ENCODE peak calls at places on chromosomes 6 and 20, in nine cellular contexts. D is fibroblast of pulmonary artery, I is kidney, L is A549, Q is GM12864, S is adrenal gland, P is Calu3, B is foreskin fibroblast, J is keratinocyte. H is an unnamed sample.

GRCh38 chr6:55239099-55239498 is 64.8 kb downstream of the HCRTR2 start:
- DNase-seq in D (peak), I (no peak), L (no peak), Q (no peak), S (no peak), P (peak), B (no peak), J (no peak), H (peak)

GRCh38 chr6:159540152-159540551 is 152.9 kb downstream of the SOD2 start:
- DNase-seq in D (no peak), I (no peak), L (peak), Q (no peak), S (no peak), P (no peak), B (no peak), J (no peak), H (no peak)

GRCh38 chr6:37061157-37061804 is 55.8 kb downstream of the FGD2 start:
- DNase-seq in D (no peak), I (no peak), L (no peak), Q (no peak), S (peak), P (no peak), B (no peak), J (no peak), H (no peak)

GRCh38 chr6:168455847-168456530 is 15.0 kb downstream of the SMOC2 start:
- DNase-seq in D (no peak), I (no peak), L (no peak), Q (no peak), S (no peak), P (no peak), B (no peak), J (no peak), H (no peak)

GRCh38 chr6:46898011-46898410 is 23.7 kb downstream of the ADGRF5 start:
- DNase-seq in D (no peak), I (no peak), L (no peak), Q (no peak), S (no peak), P (no peak), B (no peak), J (no peak), H (no peak)

GRCh38 chr6:24430086-24430485 is 27.4 kb downstream of the MRS2 start:
- DNase-seq in D (no peak), I (no peak), L (no peak), Q (no peak), S (no peak), P (no peak), B (peak), J (no peak), H (no peak)

GRCh38 chr6:11869656-11870340 is 91.2 kb upstream of the ADTRP start:
- DNase-seq in D (peak), I (peak), L (no peak), Q (no peak), S (peak), P (no peak), B (peak), J (no peak), H (no peak)

GRCh38 chr6:111764238-111765182 is 108.7 kb downstream of the FYN start:
- DNase-seq in D (no peak), I (peak), L (no peak), Q (peak), S (no peak), P (no peak), B (no peak), J (no peak), H (no peak)

GRCh38 chr6:101588343-101588742 is 194.8 kb downstream of the GRIK2 start:
- DNase-seq in D (no peak), I (no peak), L (no peak), Q (no peak), S (no peak), P (no peak), B (no peak), J (no peak), H (no peak)

GRCh38 chr20:32978009-32978335 is 26.3 kb downstream of the SUN5 start:
- DNase-seq in D (no peak), I (peak), L (no peak), Q (no peak), S (no peak), P (no peak), B (no peak), J (no peak), H (no peak)

GRCh38 chr6:147909645-147910044 is 401.2 kb downstream of the SAMD5 start:
- DNase-seq in D (no peak), I (no peak), L (no peak), Q (no peak), S (no peak), P (no peak), B (peak), J (no peak), H (no peak)

DNA sequence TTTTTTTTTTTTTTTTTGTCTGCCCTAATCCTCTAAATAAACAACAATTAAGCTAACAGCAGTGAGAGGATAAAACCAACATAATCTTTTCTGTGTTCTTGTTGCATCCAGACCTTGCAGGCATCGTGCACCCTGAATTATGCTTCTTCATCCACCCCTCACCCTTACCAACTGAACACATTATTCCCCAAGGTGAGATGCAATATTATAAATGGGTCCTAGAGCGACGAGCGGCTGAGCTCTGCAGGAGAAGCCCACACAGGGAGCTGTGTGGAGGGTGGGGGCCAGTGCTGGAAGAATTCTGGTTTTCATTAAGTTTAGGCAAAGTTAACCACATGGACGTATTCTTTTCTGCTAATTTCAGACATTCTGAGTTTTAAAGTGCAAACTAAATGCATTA is 32.2 kb upstream of the NXT1 start:
- DNase-seq in D (no peak), I (no peak), L (no peak), Q (no peak), S (no peak), P (no peak), B (no peak), J (no peak), H (no peak)
- TF ChIP-seq CTCF in D (no peak), I (no peak), L (no peak), Q (no peak), S (no peak), P (no peak), B (no peak), J (no peak), H (no peak)

GRCh38 chr6:45377555-45378323 is at the start of gene SUPT3H:
- DNase-seq in D (peak), I (peak), L (peak), Q (peak), S (peak), P (peak), B (peak), J (peak), H (peak)
- TF ChIP-seq CTCF in D (no peak), I (no peak), L (no peak), Q (peak), S (no peak), P (no peak), B (peak), J (peak), H (peak)

GRCh38 chr6:107421696-107422256 is 37.6 kb downstream of the PDSS2 start:
- DNase-seq in D (no peak), I (no peak), L (no peak), Q (no peak), S (no peak), P (no peak), B (no peak), J (no peak), H (no peak)

GRCh38 chr6:107423474-107423873 is 35.9 kb downstream of the PDSS2 start:
- DNase-seq in D (no peak), I (no peak), L (no peak), Q (no peak), S (no peak), P (no peak), B (no peak), J (no peak), H (peak)

GRCh38 chr6:107418118-107418517 is 41.2 kb downstream of the PDSS2 start:
- DNase-seq in D (peak), I (no peak), L (peak), Q (no peak), S (no peak), P (peak), B (peak), J (no peak), H (no peak)

GRCh38 chr6:107416179-107416578 is 43.2 kb downstream of the PDSS2 start:
- DNase-seq in D (no peak), I (no peak), L (no peak), Q (no peak), S (no peak), P (no peak), B (no peak), J (no peak), H (no peak)

DNA sequence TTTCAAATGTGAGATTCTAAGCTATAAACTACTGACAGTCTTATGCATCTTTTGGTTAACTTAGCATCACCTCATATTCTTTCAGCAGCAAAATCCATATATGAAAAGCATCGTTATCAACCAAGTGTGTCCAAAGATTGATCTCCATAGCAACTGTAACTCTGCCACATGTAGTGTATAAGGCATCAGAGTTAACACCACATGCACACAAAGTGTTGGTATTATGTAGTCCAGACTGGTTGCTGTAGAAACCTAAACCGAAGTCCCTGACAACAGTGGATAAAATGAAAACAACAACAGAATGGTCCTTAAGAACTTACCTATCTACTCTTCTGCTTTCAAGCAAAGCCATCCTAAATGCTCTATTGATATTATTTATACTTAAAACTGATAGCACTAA is 39.6 kb downstream of the PDSS2 start:
- DNase-seq in D (peak), I (no peak), L (peak), Q (no peak), S (no peak), P (no peak), B (no peak), J (no peak), H (peak)
- TF ChIP-seq CTCF in D (no peak), I (no peak), L (no peak), Q (no peak), S (no peak), P (no peak), B (no peak), J (no peak), H (no peak)

GRCh38 chr6:40484066-40484465 is 103.1 kb downstream of the LRFN2 start:
- DNase-seq in D (no peak), I (no peak), L (no peak), Q (no peak), S (no peak), P (no peak), B (no peak), J (no peak), H (no peak)

GRCh38 chr6:40489798-40490197 is 97.4 kb downstream of the LRFN2 start:
- DNase-seq in D (no peak), I (no peak), L (no peak), Q (no peak), S (no peak), P (no peak), B (no peak), J (no peak), H (no peak)

GRCh38 chr6:40485795-40486194 is 101.4 kb downstream of the LRFN2 start:
- DNase-seq in D (no peak), I (no peak), L (no peak), Q (no peak), S (no peak), P (no peak), B (no peak), J (no peak), H (no peak)

GRCh38 chr6:40485300-40485699 is 101.9 kb downstream of the LRFN2 start:
- DNase-seq in D (no peak), I (no peak), L (no peak), Q (no peak), S (no peak), P (no peak), B (no peak), J (no peak), H (no peak)

DNA sequence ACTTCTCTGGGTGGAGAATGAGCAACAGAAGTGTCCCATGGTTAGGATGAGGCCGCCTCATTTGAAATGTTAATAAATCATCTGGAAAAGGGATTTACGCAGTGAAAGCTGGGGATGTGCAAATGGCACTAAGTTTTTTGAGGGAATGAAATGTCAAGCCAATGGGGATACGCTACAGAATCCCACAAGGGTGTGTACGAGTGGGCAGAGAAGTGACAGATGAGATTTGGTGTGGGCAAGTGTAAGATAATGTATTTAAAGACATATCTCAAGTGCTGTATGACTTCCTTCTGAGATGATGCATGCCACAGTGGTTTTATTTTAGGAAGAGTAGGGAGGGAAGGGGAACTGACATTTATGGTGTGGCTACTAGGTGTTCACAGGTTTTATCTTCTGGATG is 100.6 kb downstream of the LRFN2 start:
- DNase-seq in D (no peak), I (no peak), L (no peak), Q (no peak), S (no peak), P (no peak), B (no peak), J (no peak), H (no peak)
- TF ChIP-seq CTCF in D (no peak), I (no peak), L (no peak), Q (no peak), S (no peak), P (no peak), B (no peak), J (no peak), H (no peak)

DNA sequence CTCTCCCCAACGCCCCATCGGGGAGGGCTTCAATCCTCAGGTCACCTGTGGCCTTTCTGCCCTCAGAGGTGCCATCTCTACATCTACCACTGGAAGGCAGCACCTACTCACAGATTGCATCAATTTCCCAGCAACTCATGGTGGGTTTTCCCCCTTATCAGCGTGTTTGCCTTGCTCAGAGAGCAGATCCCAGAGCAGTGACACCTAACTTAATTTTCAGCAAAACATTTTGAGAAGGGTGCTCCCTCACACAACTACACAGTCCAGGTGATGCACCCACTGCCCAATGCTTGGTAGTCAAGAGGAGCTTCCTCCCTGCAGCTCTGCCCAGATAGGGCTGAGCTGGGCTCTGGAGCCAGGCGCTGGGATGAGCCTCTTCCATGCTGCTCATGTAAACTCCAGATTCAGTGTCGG is 48.2 kb downstream of the PLG start:
- DNase-seq in D (no peak), I (no peak), L (peak), Q (no peak), S (peak), P (peak), B (no peak), J (no peak), H (no peak)
- TF ChIP-seq CTCF in D (no peak), I (peak), L (peak), Q (peak), S (no peak), P (peak), B (no peak), J (peak), H (no peak)

GRCh38 chr6:27650620-27651370 is 177.9 kb upstream of the ZNF184 start:
- DNase-seq in D (peak), I (no peak), L (peak), Q (peak), S (no peak), P (peak), B (peak), J (peak), H (peak)
- TF ChIP-seq CTCF in D (peak), I (no peak), L (no peak), Q (peak), S (no peak), P (no peak), B (peak), J (no peak), H (peak)

GRCh38 chr6:165098165-165098564 is 211.2 kb downstream of the C6orf118 start:
- DNase-seq in D (peak), I (no peak), L (peak), Q (no peak), S (no peak), P (no peak), B (no peak), J (no peak), H (no peak)
- TF ChIP-seq CTCF in D (peak), I (no peak), L (no peak), Q (peak), S (no peak), P (no peak), B (no peak), J (no peak), H (peak)

GRCh38 chr20:62018437-62019143 is 47.1 kb downstream of the TAF4 start:
- DNase-seq in D (no peak), I (peak), L (no peak), Q (no peak), S (no peak), P (no peak), B (no peak), J (no peak), H (no peak)

GRCh38 chr20:62020935-62021701 is 44.6 kb downstream of the TAF4 start:
- DNase-seq in D (peak), I (peak), L (no peak), Q (no peak), S (no peak), P (no peak), B (peak), J (no peak), H (no peak)

GRCh38 chr20:62019144-62019805 is 46.4 kb downstream of the TAF4 start:
- DNase-seq in D (no peak), I (peak), L (no peak), Q (no peak), S (peak), P (no peak), B (no peak), J (no peak), H (no peak)

GRCh38 chr20:62021794-62022419 is 43.8 kb downstream of the TAF4 start:
- DNase-seq in D (no peak), I (peak), L (no peak), Q (no peak), S (no peak), P (no peak), B (no peak), J (no peak), H (no peak)

GRCh38 chr20:62019881-62020492 is 45.7 kb downstream of the TAF4 start:
- DNase-seq in D (no peak), I (peak), L (no peak), Q (no peak), S (peak), P (no peak), B (no peak), J (no peak), H (no peak)
- TF ChIP-seq CTCF in D (no peak), I (no peak), L (no peak), Q (no peak), S (no peak), P (no peak), B (no peak), J (no peak), H (no peak)

GRCh38 chr6:122289721-122290501 is 109.5 kb upstream of the HSF2 start:
- DNase-seq in D (peak), I (no peak), L (peak), Q (no peak), S (peak), P (peak), B (peak), J (no peak), H (peak)
- TF ChIP-seq CTCF in D (peak), I (no peak), L (peak), Q (no peak), S (no peak), P (no peak), B (peak), J (peak), H (peak)